ENCODE peak calls at places on chromosomes 4 and X, in five cellular contexts. M is psoas muscle; G is fibroblast of mammary gland; I is CD8-positive, alpha-beta T cell; U is left ventricle myocardium inferior. O is an unnamed sample.

GRCh38 chr4:54274264-54274663 is 45.2 kb downstream of the PDGFRA start:
- DNase-seq in M (no peak), G (no peak), I (no peak), U (no peak), O (no peak)

GRCh38 chr4:32396504-32396903 is 1676.3 kb downstream of the PCDH7 start:
- DNase-seq in M (no peak), G (no peak), I (no peak), U (no peak), O (no peak)

GRCh38 chrX:120299928-120300327 is 11.3 kb downstream of the TMEM255A start:
- DNase-seq in M (no peak), G (no peak), I (no peak), U (no peak), O (no peak)

GRCh38 chr4:165325732-165326512 is 1.5 kb upstream of the MSMO1 start:
- DNase-seq in M (no peak), G (peak), I (no peak), U (no peak), O (peak)

GRCh38 chrX:37796805-37797204 is 16.9 kb downstream of the CYBB start:
- DNase-seq in M (no peak), G (no peak), I (no peak), U (peak), O (no peak)

GRCh38 chr4:7938513-7939376 is 916 bp downstream of the AFAP1 start:
- DNase-seq in M (peak), G (peak), I (peak), U (peak), O (peak)

GRCh38 chr4:41095192-41095872 is 119.0 kb downstream of the APBB2 start:
- DNase-seq in M (no peak), G (no peak), I (no peak), U (no peak), O (no peak)

GRCh38 chr4:144338834-144339233 is 198.3 kb upstream of the GYPA start:
- DNase-seq in M (no peak), G (no peak), I (no peak), U (no peak), O (no peak)

GRCh38 chr4:48129307-48130014 is 4.6 kb downstream of the TXK start:
- DNase-seq in M (no peak), G (no peak), I (peak), U (no peak), O (no peak)

GRCh38 chrX:137427813-137428212 is 138.1 kb upstream of the ZIC3 start:
- DNase-seq in M (no peak), G (no peak), I (no peak), U (no peak), O (peak)

GRCh38 chr4:111128327-111128726 is 505.4 kb upstream of the PITX2 start:
- DNase-seq in M (no peak), G (no peak), I (no peak), U (no peak), O (no peak)

GRCh38 chrX:96843566-96843965 is 40.1 kb upstream of the RPA4 start:
- DNase-seq in M (no peak), G (no peak), I (no peak), U (no peak), O (peak)

GRCh38 chr4:61309616-61310015 is 109.5 kb downstream of the ADGRL3 start:
- DNase-seq in M (no peak), G (no peak), I (no peak), U (no peak), O (no peak)

GRCh38 chr4:112523008-112523440 is 7.0 kb upstream of the NEUROG2 start:
- DNase-seq in M (no peak), G (peak), I (no peak), U (no peak), O (peak)

GRCh38 chr4:5773271-5773555 is 62.2 kb downstream of the EVC start:
- DNase-seq in M (no peak), G (peak), I (no peak), U (no peak), O (no peak)

GRCh38 chr4:83320548-83320947 is 14.1 kb downstream of the HPSE start:
- DNase-seq in M (peak), G (peak), I (no peak), U (peak), O (peak)

GRCh38 chrX:17376381-17377046 is 1.5 kb downstream of the NHS start:
- DNase-seq in M (peak), G (peak), I (no peak), U (no peak), O (peak)

GRCh38 chr4:42464550-42465124 is 67.3 kb downstream of the SHISA3 start:
- DNase-seq in M (no peak), G (no peak), I (no peak), U (no peak), O (no peak)

GRCh38 chr4:127975121-127975770 is 10.0 kb downstream of the ABHD18 start:
- DNase-seq in M (no peak), G (peak), I (no peak), U (no peak), O (peak)

GRCh38 chr4:186765138-186765537 is 41.5 kb upstream of the FAT1 start:
- DNase-seq in M (peak), G (peak), I (no peak), U (no peak), O (peak)

GRCh38 chr4:137755033-137755471 is 222.8 kb upstream of the PCDH18 start:
- DNase-seq in M (no peak), G (peak), I (no peak), U (no peak), O (peak)

GRCh38 chr4:187940299-187940698 is 55.3 kb upstream of the ZFP42 start:
- DNase-seq in M (no peak), G (peak), I (no peak), U (no peak), O (no peak)

GRCh38 chr4:28557755-28558154 is 1697.1 kb downstream of the STIM2 start:
- DNase-seq in M (no peak), G (peak), I (no peak), U (no peak), O (peak)

GRCh38 chr4:185792384-185793146 is 19.4 kb downstream of the SORBS2 start:
- DNase-seq in M (no peak), G (peak), I (no peak), U (no peak), O (peak)

GRCh38 chr4:40837094-40837870 is 87.5 kb downstream of the NSUN7 start:
- DNase-seq in M (no peak), G (no peak), I (no peak), U (no peak), O (no peak)

GRCh38 chr4:86587016-86587713 is 7.0 kb upstream of the PTPN13 start:
- DNase-seq in M (no peak), G (no peak), I (no peak), U (no peak), O (no peak)

GRCh38 chrX:153598541-153599191 is at the start of gene CCNQ:
- DNase-seq in M (no peak), G (peak), I (no peak), U (no peak), O (peak)

GRCh38 chr4:184385705-184386141 is 88.6 kb downstream of the IRF2 start:
- DNase-seq in M (no peak), G (no peak), I (no peak), U (peak), O (no peak)

GRCh38 chr4:59994118-59994517 is 1206.0 kb upstream of the ADGRL3 start:
- DNase-seq in M (no peak), G (no peak), I (no peak), U (peak), O (no peak)

GRCh38 chr4:159395693-159396092 is 292.8 kb downstream of the RAPGEF2 start:
- DNase-seq in M (no peak), G (peak), I (no peak), U (no peak), O (peak)

GRCh38 chr4:173005912-173006633 is 162.5 kb upstream of the GALNT7 start:
- DNase-seq in M (no peak), G (no peak), I (no peak), U (no peak), O (peak)

GRCh38 chr4:1900087-1900433 is 28.9 kb downstream of the NSD2 start:
- DNase-seq in M (no peak), G (no peak), I (no peak), U (no peak), O (no peak)

GRCh38 chr4:110754726-110755125 is 131.8 kb upstream of the PITX2 start:
- DNase-seq in M (no peak), G (peak), I (no peak), U (no peak), O (no peak)

GRCh38 chr4:123786955-123787354 is 390.4 kb downstream of the SPRY1 start:
- DNase-seq in M (peak), G (peak), I (no peak), U (peak), O (peak)

GRCh38 chr4:85715996-85716737 is 241.2 kb downstream of the ARHGAP24 start:
- DNase-seq in M (no peak), G (peak), I (no peak), U (no peak), O (peak)

GRCh38 chr4:177118596-177118995 is 191.1 kb upstream of the NEIL3 start:
- DNase-seq in M (peak), G (peak), I (no peak), U (peak), O (peak)

DNA sequence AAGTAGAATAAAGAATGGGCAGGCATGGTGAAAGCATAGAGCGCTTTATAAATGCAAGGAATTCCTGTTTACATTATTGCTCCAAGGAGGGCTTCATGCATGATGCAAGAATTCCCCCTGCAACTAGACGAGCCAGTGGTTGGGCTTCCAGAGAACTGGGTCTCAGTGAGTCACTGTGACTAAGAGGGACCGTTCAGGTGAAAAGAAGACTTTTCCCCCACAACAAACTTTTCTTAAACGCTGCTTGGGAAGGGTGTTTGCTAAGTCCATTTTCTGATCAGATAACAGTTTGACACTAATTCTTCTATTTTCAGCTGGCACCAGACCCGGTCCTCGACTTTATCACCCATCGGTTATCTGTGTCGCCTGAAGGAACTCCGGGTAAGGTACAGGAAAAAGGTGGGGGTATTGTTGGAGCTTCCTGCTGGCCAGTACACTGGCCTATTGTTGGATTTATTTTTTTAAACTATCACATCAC is 40.1 kb downstream of the LDB2 start:
- DNase-seq in M (no peak), G (peak), I (no peak), U (no peak), O (peak)
- H3K4me3 ChIP-seq in M (no peak), G (no peak), I (no peak), U (no peak), O (no peak)

GRCh38 chrX:39162322-39162721 is 361.1 kb downstream of the MID1IP1 start:
- DNase-seq in M (peak), G (no peak), I (no peak), U (peak), O (no peak)
- TF ChIP-seq CTCF in M (peak), G (no peak), I (peak), U (peak), O (no peak)

DNA sequence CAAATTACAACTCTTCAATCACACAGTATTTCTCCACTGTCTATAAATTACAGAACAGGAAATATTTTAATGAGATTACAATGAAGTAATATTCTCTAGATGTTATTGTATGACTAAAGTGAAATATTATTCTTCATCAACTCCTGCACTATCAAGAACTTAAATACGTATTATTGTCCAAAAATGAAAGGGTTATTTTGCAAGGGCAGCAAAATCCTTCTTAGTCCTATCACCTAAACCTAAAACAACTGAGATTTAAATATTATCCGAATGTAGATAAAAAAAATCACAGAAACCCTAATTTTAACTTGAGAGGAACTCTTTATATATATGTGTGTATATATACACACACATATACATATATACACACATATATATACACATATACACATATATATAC is 4.9 kb downstream of the UBA6 start:
- DNase-seq in M (no peak), G (no peak), I (no peak), U (no peak), O (no peak)
- H3K4me3 ChIP-seq in M (no peak), G (no peak), I (no peak), U (no peak), O (no peak)

GRCh38 chrX:151151668-151152267 is 24.6 kb upstream of the GPR50 start:
- DNase-seq in M (no peak), G (peak), I (peak), U (no peak), O (peak)
- TF ChIP-seq CTCF in M (peak), G (peak), I (peak), U (peak), O (peak)

GRCh38 chrX:19373034-19373891 is 29.5 kb downstream of the PDHA1 start:
- DNase-seq in M (no peak), G (no peak), I (no peak), U (no peak), O (no peak)
- H3K4me3 ChIP-seq in M (peak), G (no peak), I (peak), U (peak), O (peak)

GRCh38 chr4:10623241-10623640 is 61.3 kb downstream of the CLNK start:
- DNase-seq in M (no peak), G (no peak), I (no peak), U (no peak), O (no peak)

GRCh38 chr4:10620935-10621488 is 63.6 kb downstream of the CLNK start:
- DNase-seq in M (no peak), G (no peak), I (no peak), U (no peak), O (no peak)

GRCh38 chr4:10622728-10623127 is 61.8 kb downstream of the CLNK start:
- DNase-seq in M (no peak), G (no peak), I (no peak), U (no peak), O (peak)

GRCh38 chr4:10619855-10620254 is 64.7 kb downstream of the CLNK start:
- DNase-seq in M (no peak), G (no peak), I (no peak), U (no peak), O (no peak)

DNA sequence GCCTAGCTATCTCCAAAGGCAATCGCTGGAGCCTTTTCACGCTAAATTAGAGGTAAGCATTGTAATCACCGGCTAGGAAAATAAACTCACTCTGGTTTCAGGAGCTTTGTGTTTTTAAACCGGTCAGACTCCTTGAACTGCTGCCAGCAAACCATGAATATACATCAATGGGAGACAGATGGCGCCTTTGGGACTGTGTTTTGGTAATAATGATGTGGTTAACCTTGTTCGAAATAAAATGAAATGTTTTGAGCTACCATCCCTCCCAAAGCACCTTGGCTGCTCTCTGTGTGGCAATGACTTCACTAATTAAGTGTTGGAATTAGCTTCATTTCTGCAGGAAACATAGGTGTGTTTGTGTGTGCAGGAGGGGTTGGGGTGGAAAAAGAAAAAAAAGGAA is 65.3 kb downstream of the CLNK start:
- DNase-seq in M (no peak), G (peak), I (no peak), U (no peak), O (peak)
- TF ChIP-seq CTCF in M (no peak), G (no peak), I (no peak), U (no peak), O (no peak)

GRCh38 chrX:150355898-150356297 is 7.2 kb upstream of the MAMLD1 start:
- DNase-seq in M (no peak), G (no peak), I (no peak), U (no peak), O (no peak)

GRCh38 chrX:150361070-150361776 is 1.9 kb upstream of the MAMLD1 start:
- DNase-seq in M (no peak), G (no peak), I (peak), U (no peak), O (no peak)

GRCh38 chrX:150360331-150360730 is 2.8 kb upstream of the MAMLD1 start:
- DNase-seq in M (no peak), G (no peak), I (peak), U (no peak), O (no peak)

GRCh38 chrX:150358651-150359050 is 4.5 kb upstream of the MAMLD1 start:
- DNase-seq in M (no peak), G (no peak), I (no peak), U (no peak), O (no peak)

GRCh38 chrX:150357790-150358189 is 5.3 kb upstream of the MAMLD1 start:
- DNase-seq in M (no peak), G (no peak), I (peak), U (no peak), O (no peak)
- H3K4me3 ChIP-seq in M (no peak), G (no peak), I (no peak), U (no peak), O (no peak)

GRCh38 chr4:119041951-119042560 is 93.6 kb upstream of the MYOZ2 start:
- DNase-seq in M (no peak), G (peak), I (peak), U (no peak), O (peak)
- TF ChIP-seq CTCF in M (peak), G (peak), I (peak), U (peak), O (peak)

GRCh38 chr4:180665994-180666818 is 1577.0 kb upstream of the TENM3 start:
- DNase-seq in M (no peak), G (peak), I (no peak), U (no peak), O (peak)
- H3K4me3 ChIP-seq in M (no peak), G (no peak), I (no peak), U (no peak), O (no peak)